ENCODE peak calls at places on chromosomes 6 and 20, in ten cellular contexts. W is uterus, L is mammary epithelial cell, X is DND-41, E is stomach, T is heart right ventricle, Q is endodermal cell, G is cardiac muscle cell, F is ovary, M is pancreas. O is an unnamed sample.
A peak's percentile ranks its signal among the peaks of the same experiment; 100 is the strongest.

GRCh38 chr6:157034433-157035230 is 257.5 kb downstream of the ARID1B start:
- DNase-seq in W (no peak), L (peak; percentile 58), X (no peak), E (no peak), T (no peak), Q (no peak), G (peak; percentile 55), F (no peak), M (no peak), O (no peak)

GRCh38 chr6:48777411-48777810 is 666.4 kb upstream of the PTCHD4 start:
- DNase-seq in W (no peak), L (peak; percentile 81), X (no peak), E (no peak), T (no peak), Q (no peak), G (no peak), F (no peak), M (no peak), O (no peak)

GRCh38 chr6:21741221-21742109 is 147.9 kb downstream of the SOX4 start:
- DNase-seq in W (no peak), L (no peak), X (no peak), E (no peak), T (no peak), Q (no peak), G (no peak), F (no peak), M (no peak), O (no peak)

GRCh38 chr6:135604035-135604865 is 106.7 kb upstream of the AHI1 start:
- DNase-seq in W (no peak), L (no peak), X (no peak), E (no peak), T (no peak), Q (no peak), G (no peak), F (no peak), M (no peak), O (no peak)

GRCh38 chr6:47352169-47352568 is 42.5 kb upstream of the TNFRSF21 start:
- DNase-seq in W (no peak), L (no peak), X (no peak), E (no peak), T (no peak), Q (peak; percentile 70), G (no peak), F (no peak), M (no peak), O (no peak)

GRCh38 chr6:106530502-106530901 is 98.8 kb downstream of the RTN4IP1 start:
- DNase-seq in W (no peak), L (no peak), X (no peak), E (no peak), T (no peak), Q (no peak), G (no peak), F (no peak), M (no peak), O (no peak)

GRCh38 chr6:111472933-111473435 is 10.0 kb downstream of the REV3L start:
- DNase-seq in W (no peak), L (no peak), X (no peak), E (no peak), T (no peak), Q (no peak), G (no peak), F (no peak), M (no peak), O (no peak)

GRCh38 chr6:15947436-15947835 is 181.4 kb upstream of the MYLIP start:
- DNase-seq in W (no peak), L (no peak), X (no peak), E (no peak), T (no peak), Q (no peak), G (no peak), F (no peak), M (no peak), O (no peak)

GRCh38 chr6:33985947-33986346 is 159.9 kb downstream of the GRM4 start:
- DNase-seq in W (no peak), L (no peak), X (no peak), E (no peak), T (no peak), Q (peak; percentile 13), G (no peak), F (no peak), M (no peak), O (no peak)

GRCh38 chr6:129510930-129511329 is 199.0 kb downstream of the ARHGAP18 start:
- DNase-seq in W (no peak), L (no peak), X (no peak), E (no peak), T (no peak), Q (no peak), G (no peak), F (no peak), M (no peak), O (no peak)

DNA sequence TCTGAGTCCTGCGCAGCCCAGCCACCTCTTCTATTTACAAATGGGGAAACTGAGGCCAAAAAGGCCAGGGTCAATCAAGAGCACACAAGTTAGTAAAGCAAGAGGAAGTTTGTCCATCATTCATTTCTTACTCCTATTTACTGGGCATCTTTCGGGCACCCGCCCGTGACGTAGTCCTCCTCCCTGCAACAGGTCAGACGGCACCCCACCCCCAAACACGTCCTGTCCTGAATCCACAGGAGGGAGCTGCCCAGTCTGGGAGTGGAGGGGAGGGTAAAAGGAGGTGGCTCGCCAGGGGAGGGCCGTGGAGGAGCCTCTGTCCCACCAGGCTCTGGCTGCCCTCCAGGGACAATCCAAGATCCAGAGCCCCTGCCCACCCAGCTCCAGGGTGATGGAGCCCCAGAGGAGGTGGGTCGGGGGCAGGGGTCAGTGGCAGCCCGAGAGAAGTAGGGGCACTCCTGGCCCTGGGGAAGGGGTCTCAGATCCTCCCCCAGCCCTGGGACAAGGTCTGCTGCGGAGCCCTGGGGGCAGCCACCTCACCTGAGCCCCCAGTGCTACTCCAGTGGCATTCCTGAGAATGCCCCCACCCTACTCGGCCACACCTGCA is 2.5 kb upstream of the LAMA5 start:
- DNase-seq in W (no peak), L (peak; percentile 51), X (no peak), E (no peak), T (peak; percentile 15), Q (no peak), G (no peak), F (no peak), M (no peak), O (no peak)
- H3K4me1 ChIP-seq in W (peaks cover 5% of the 10 kb centered on the region), L (peaks cover 52% of the 10 kb centered on the region), X (no peaks in the 10 kb centered on the region), E (peaks cover 74% of the 10 kb centered on the region), T (peaks cover 27% of the 10 kb centered on the region), Q (peaks cover 23% of the 10 kb centered on the region), G (peaks cover 55% of the 10 kb centered on the region), F (peaks cover 16% of the 10 kb centered on the region), M (peaks cover 21% of the 10 kb centered on the region), O (peaks cover 63% of the 10 kb centered on the region)

GRCh38 chr20:11912013-11912663 is 5.6 kb upstream of the BTBD3 start:
- DNase-seq in W (no peak), L (no peak), X (peak; percentile 21), E (no peak), T (no peak), Q (peak; percentile 59), G (peak; percentile 15), F (no peak), M (no peak), O (no peak)
- TF ChIP-seq CTCF in W (no peak), L (peak; percentile 64), X (peak; percentile 64), E (peak; percentile 25), T (no peak), Q (peak; percentile 82), G (peak; percentile 56), F (no peak), M (peak; percentile 30), O (no peak)

DNA sequence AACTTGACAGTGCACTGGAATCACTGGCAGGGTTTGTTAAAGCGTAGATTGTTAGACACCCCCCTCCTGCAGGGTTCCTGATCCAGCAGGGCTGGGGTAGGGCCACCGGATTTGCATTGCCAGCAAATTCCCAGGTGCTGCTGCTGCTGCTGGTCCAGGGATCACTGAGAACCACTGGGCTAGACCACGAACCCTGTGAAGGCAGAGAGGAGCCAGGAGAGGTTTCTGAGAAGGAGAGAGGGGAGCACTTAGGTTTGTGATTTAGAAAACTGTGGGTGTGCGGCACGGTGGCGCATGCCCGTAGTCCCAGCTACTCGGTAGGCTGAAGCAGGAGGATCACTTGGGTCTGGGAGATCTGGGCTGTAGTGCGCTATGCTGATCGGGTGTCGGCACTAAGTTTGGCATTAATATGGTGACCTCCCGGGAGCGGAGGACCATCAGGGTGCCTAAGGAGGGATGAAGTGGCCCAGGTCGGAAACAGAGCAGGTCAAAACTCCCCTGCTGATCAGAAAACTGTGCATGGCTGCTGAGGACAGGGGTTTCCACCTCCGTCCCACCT is 53.6 kb upstream of the FAM83D start:
- DNase-seq in W (no peak), L (no peak), X (no peak), E (no peak), T (no peak), Q (no peak), G (no peak), F (no peak), M (no peak), O (no peak)
- H3K4me1 ChIP-seq in W (no peaks in the 10 kb centered on the region), L (no peaks in the 10 kb centered on the region), X (peaks cover 48% of the 10 kb centered on the region), E (no peaks in the 10 kb centered on the region), T (peaks cover 4% of the 10 kb centered on the region), Q (peaks cover 4% of the 10 kb centered on the region), G (no peaks in the 10 kb centered on the region), F (no peaks in the 10 kb centered on the region), M (no peaks in the 10 kb centered on the region), O (no peaks in the 10 kb centered on the region)

DNA sequence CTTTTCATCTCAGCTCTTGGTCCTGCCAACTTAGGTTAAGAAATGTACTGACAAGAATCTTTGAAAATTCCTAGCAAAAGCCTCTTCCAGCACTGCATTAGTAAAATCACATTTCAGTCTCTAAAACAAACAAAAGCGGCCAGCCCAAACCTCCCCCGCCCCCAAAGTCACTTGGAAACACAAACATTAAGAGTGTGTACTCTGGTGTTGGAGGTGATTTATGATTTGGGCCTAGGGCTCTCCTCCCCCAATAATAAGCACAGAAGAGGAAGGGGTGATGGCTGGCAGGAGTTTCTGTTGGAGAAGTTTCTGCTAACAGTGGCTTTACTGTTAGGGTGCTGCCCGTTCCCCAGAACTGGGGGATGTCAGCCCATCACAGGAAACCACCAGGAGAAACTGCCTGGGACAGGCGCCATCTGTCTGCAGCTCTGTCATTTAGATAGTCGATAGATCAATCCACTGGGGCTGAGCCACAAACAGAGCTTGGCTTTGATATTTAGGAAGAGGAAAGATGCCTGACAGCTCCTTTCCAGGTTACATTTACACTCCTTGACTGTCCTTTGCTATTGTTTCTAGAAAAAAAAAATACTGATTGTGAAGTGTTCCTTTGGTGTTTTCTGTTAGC is 199.5 kb downstream of the CD83 start:
- DNase-seq in W (no peak), L (no peak), X (peak; percentile 58), E (peak; percentile 61), T (no peak), Q (peak; percentile 71), G (no peak), F (no peak), M (no peak), O (no peak)
- TF ChIP-seq CTCF in W (no peak), L (peak; percentile 14), X (peak; percentile 59), E (no peak), T (no peak), Q (peak; percentile 66), G (no peak), F (no peak), M (no peak), O (no peak)

GRCh38 chr6:6486595-6486994 is 101.9 kb upstream of the LY86 start:
- DNase-seq in W (no peak), L (no peak), X (no peak), E (no peak), T (no peak), Q (no peak), G (no peak), F (no peak), M (no peak), O (no peak)
- H3K4me1 ChIP-seq in W (no peaks in the 10 kb centered on the region), L (no peaks in the 10 kb centered on the region), X (no peaks in the 10 kb centered on the region), E (no peaks in the 10 kb centered on the region), T (no peaks in the 10 kb centered on the region), Q (no peaks in the 10 kb centered on the region), G (peaks cover 14% of the 10 kb centered on the region), F (no peaks in the 10 kb centered on the region), M (no peaks in the 10 kb centered on the region), O (no peaks in the 10 kb centered on the region)